ENCODE peak calls at places on chromosomes 11 and 22, in eight cellular contexts. B, D, C, A, F, V, Y and S are unnamed samples.

GRCh38 chr11:113464416-113464815 is 10.8 kb downstream of the DRD2 start:
- DNase-seq in B (no peak), D (no peak), C (no peak), A (peak), F (no peak), V (no peak), Y (no peak), S (no peak)

GRCh38 chr11:95338430-95338991 is 107.5 kb upstream of the SESN3 start:
- DNase-seq in B (peak), D (peak), C (no peak), A (peak), F (peak), V (peak), Y (peak), S (peak)

GRCh38 chr11:3217751-3218482 is 696 bp downstream of the MRGPRG start:
- DNase-seq in B (no peak), D (peak), C (no peak), A (no peak), F (no peak), V (no peak), Y (no peak), S (no peak)

GRCh38 chr11:26992031-26992541 is 1.8 kb upstream of the FIBIN start:
- DNase-seq in B (peak), D (no peak), C (no peak), A (peak), F (no peak), V (peak), Y (peak), S (peak)

GRCh38 chr11:113082501-113082900 is 121.3 kb downstream of the NCAM1 start:
- DNase-seq in B (no peak), D (no peak), C (no peak), A (no peak), F (no peak), V (no peak), Y (no peak), S (no peak)

GRCh38 chr22:36026741-36027140 is 1.9 kb downstream of the RBFOX2 start:
- DNase-seq in B (peak), D (no peak), C (no peak), A (no peak), F (peak), V (peak), Y (peak), S (peak)

GRCh38 chr22:23159287-23159622 is 14.0 kb downstream of the RAB36 start:
- DNase-seq in B (no peak), D (no peak), C (no peak), A (no peak), F (no peak), V (no peak), Y (no peak), S (no peak)

GRCh38 chr22:21990449-21991308 is 8.1 kb upstream of the TOP3B start:
- DNase-seq in B (no peak), D (no peak), C (no peak), A (no peak), F (peak), V (no peak), Y (no peak), S (no peak)

GRCh38 chr11:14454861-14455632 is 44.6 kb downstream of the COPB1 start:
- DNase-seq in B (peak), D (no peak), C (no peak), A (no peak), F (peak), V (peak), Y (peak), S (peak)

GRCh38 chr11:27395556-27396258 is 32.7 kb upstream of the CCDC34 start:
- DNase-seq in B (no peak), D (no peak), C (no peak), A (peak), F (peak), V (no peak), Y (peak), S (peak)

GRCh38 chr11:134677338-134677948 is 265.4 kb upstream of the B3GAT1 start:
- DNase-seq in B (no peak), D (peak), C (no peak), A (no peak), F (no peak), V (no peak), Y (no peak), S (no peak)

GRCh38 chr11:342328-342727 is 21.7 kb upstream of the IFITM3 start:
- DNase-seq in B (no peak), D (peak), C (no peak), A (peak), F (no peak), V (no peak), Y (no peak), S (no peak)

GRCh38 chr11:2393941-2394817 is 6.4 kb upstream of the TSSC4 start:
- DNase-seq in B (no peak), D (no peak), C (peak), A (no peak), F (no peak), V (no peak), Y (no peak), S (no peak)

GRCh38 chr11:88831303-88831890 is 234.4 kb downstream of the GRM5 start:
- DNase-seq in B (no peak), D (no peak), C (no peak), A (no peak), F (no peak), V (no peak), Y (no peak), S (no peak)

GRCh38 chr22:30310881-30311771 is 15.6 kb downstream of the TBC1D10A start:
- DNase-seq in B (no peak), D (peak), C (no peak), A (no peak), F (no peak), V (peak), Y (peak), S (peak)

GRCh38 chr22:45503071-45503815 is 560 bp downstream of the FBLN1 start:
- DNase-seq in B (no peak), D (no peak), C (no peak), A (no peak), F (peak), V (peak), Y (no peak), S (no peak)

GRCh38 chr11:128400382-128401203 is 186.8 kb downstream of the ETS1 start:
- DNase-seq in B (no peak), D (no peak), C (no peak), A (no peak), F (no peak), V (peak), Y (peak), S (no peak)

GRCh38 chr22:36385491-36386350 is 2.0 kb downstream of the MYH9 start:
- DNase-seq in B (peak), D (peak), C (peak), A (peak), F (peak), V (peak), Y (no peak), S (no peak)

GRCh38 chr22:40340044-40340443 is 6.3 kb upstream of the ADSL start:
- DNase-seq in B (no peak), D (no peak), C (no peak), A (no peak), F (no peak), V (no peak), Y (no peak), S (no peak)

GRCh38 chr11:22920939-22921565 is 60.8 kb upstream of the CCDC179 start:
- DNase-seq in B (peak), D (no peak), C (no peak), A (peak), F (peak), V (peak), Y (peak), S (peak)

GRCh38 chr11:47220401-47220821 is 5.6 kb downstream of the DDB2 start:
- DNase-seq in B (peak), D (no peak), C (no peak), A (no peak), F (no peak), V (peak), Y (peak), S (peak)

GRCh38 chr11:14393889-14394288 is 34.9 kb upstream of the RRAS2 start:
- DNase-seq in B (no peak), D (no peak), C (no peak), A (no peak), F (no peak), V (no peak), Y (no peak), S (no peak)

GRCh38 chr22:26164174-26164573 is 5.1 kb upstream of the SEZ6L start:
- DNase-seq in B (no peak), D (no peak), C (no peak), A (no peak), F (no peak), V (no peak), Y (no peak), S (no peak)
- TF ChIP-seq CTCF in B (no peak), D (no peak), C (no peak), A (no peak), F (no peak), V (no peak), Y (no peak), S (no peak)

GRCh38 chr11:67354314-67355022 is 1.1 kb upstream of the POLD4 start:
- DNase-seq in B (peak), D (peak), C (peak), A (peak), F (no peak), V (peak), Y (peak), S (peak)
- TF ChIP-seq CTCF in B (peak), D (no peak), C (no peak), A (no peak), F (no peak), V (peak), Y (no peak), S (peak)

GRCh38 chr11:121648306-121648705 is 195.5 kb upstream of the SORL1-AS1 start:
- DNase-seq in B (no peak), D (no peak), C (no peak), A (no peak), F (peak), V (no peak), Y (no peak), S (no peak)

GRCh38 chr11:121652982-121653381 is 200.2 kb upstream of the SORL1-AS1 start:
- DNase-seq in B (peak), D (no peak), C (no peak), A (no peak), F (peak), V (peak), Y (no peak), S (peak)

GRCh38 chr11:121649798-121650197 is 197.0 kb upstream of the SORL1-AS1 start:
- DNase-seq in B (no peak), D (no peak), C (no peak), A (no peak), F (no peak), V (no peak), Y (no peak), S (peak)

GRCh38 chr11:121650520-121651266 is 197.9 kb upstream of the SORL1-AS1 start:
- DNase-seq in B (no peak), D (no peak), C (no peak), A (no peak), F (no peak), V (no peak), Y (no peak), S (no peak)

GRCh38 chr11:121651267-121651625 is 198.5 kb upstream of the SORL1-AS1 start:
- DNase-seq in B (no peak), D (no peak), C (no peak), A (no peak), F (no peak), V (no peak), Y (no peak), S (no peak)
- TF ChIP-seq CTCF in B (no peak), D (no peak), C (no peak), A (no peak), F (no peak), V (no peak), Y (no peak), S (no peak)

DNA sequence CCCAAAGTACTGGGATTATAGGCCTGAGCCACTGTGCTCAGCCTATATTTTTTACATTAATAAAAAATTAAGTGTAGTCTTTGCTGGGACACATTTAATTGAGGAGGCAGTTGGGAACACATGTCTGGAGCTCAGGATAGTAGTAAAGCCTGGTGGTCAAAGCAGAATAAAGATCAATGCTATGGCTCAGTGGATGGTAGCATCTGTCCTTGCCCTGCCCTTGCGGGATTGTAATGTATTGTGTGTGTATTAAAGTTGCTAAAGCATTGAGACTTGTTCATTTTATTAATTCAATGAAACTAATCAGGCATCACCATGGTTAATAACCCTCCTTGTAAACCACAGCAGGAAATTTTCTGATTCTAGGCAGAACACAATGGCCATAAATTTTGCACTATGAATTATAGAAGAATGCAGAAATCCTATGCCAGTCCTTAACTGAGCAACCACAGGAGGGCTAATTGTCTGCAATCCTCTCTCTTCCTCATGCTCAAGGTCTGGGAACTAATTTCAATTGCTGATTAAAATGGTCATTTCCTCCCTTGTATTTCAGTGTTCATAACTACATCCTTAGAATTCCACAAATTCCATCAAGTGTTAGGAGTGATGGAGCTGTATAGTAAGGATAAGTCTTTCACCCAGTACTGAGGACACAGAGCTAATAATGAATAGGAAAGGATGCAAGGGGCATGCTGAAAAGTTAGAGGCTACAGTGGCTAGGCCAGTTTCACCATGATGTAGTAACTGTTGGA is 403.2 kb upstream of the DDI1 start:
- DNase-seq in B (peak), D (no peak), C (no peak), A (no peak), F (peak), V (peak), Y (peak), S (peak)
- TF ChIP-seq CTCF in B (no peak), D (no peak), C (no peak), A (no peak), F (no peak), V (no peak), Y (no peak), S (no peak)

GRCh38 chr22:26643368-26644100 is 13.9 kb upstream of the MIAT start:
- DNase-seq in B (no peak), D (no peak), C (no peak), A (no peak), F (peak), V (no peak), Y (no peak), S (no peak)

GRCh38 chr22:26646158-26646557 is 11.2 kb upstream of the MIAT start:
- DNase-seq in B (peak), D (no peak), C (no peak), A (no peak), F (no peak), V (peak), Y (no peak), S (peak)

GRCh38 chr22:26648011-26648497 is 9.3 kb upstream of the MIAT start:
- DNase-seq in B (no peak), D (no peak), C (no peak), A (no peak), F (peak), V (no peak), Y (no peak), S (no peak)

DNA sequence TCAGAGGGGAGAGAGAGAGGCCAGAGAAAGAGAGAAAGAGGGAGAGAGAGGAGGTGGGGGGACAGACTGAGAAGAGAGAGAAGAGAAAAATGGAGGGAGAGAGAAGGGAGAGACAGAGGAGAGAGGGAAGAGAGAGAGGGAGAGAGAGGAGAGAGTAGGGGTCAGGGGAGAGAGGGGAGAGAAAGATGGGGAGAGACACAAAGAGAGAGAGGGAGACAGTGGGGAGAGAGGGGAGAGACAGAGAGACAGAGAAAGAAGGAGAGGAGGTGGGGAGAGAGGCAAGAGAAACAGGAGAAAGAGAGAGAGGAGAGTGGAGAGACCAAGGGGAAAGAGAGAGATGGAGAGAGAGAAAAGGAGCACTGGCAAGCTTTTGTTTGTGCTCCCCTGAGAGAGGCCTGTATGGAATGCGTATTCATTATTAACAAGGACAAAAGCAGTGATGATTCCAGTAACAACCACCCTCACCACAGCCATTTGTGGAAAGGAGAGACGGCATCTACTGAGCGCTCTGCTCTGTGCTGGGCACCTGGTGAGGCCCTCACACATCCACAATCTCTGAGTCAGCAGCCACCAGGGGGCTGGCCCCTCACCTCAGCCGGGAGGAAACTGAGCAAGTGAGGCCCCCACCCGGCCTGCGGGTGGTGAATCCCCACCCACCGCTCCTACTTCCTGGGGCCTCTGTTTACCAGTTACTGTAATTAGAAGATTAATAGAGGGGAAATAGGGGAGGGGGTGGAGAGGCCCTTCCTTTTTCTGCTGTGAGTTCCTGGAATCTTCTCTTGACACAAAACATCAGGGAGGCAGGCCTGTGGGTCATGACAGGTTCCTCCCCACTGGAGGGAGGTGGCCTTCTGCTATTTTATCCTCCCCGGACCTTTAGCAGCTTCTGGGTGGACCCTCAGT is 14.7 kb upstream of the MIAT start:
- DNase-seq in B (peak), D (no peak), C (peak), A (no peak), F (peak), V (no peak), Y (no peak), S (peak)
- TF ChIP-seq CTCF in B (no peak), D (no peak), C (no peak), A (no peak), F (peak), V (no peak), Y (no peak), S (peak)

GRCh38 chr11:111069076-111069475 is 176.4 kb upstream of the POU2AF2 start:
- DNase-seq in B (peak), D (no peak), C (no peak), A (peak), F (peak), V (peak), Y (peak), S (peak)
- TF ChIP-seq CTCF in B (peak), D (no peak), C (no peak), A (peak), F (peak), V (peak), Y (peak), S (peak)

GRCh38 chr22:50233223-50233622 is 11.6 kb downstream of the TUBGCP6 start:
- DNase-seq in B (no peak), D (peak), C (no peak), A (no peak), F (no peak), V (no peak), Y (no peak), S (no peak)

GRCh38 chr22:50238755-50239154 is 6.1 kb downstream of the TUBGCP6 start:
- DNase-seq in B (no peak), D (no peak), C (no peak), A (no peak), F (no peak), V (no peak), Y (no peak), S (no peak)

GRCh38 chr22:50232481-50233151 is 12.2 kb downstream of the TUBGCP6 start:
- DNase-seq in B (no peak), D (peak), C (no peak), A (no peak), F (no peak), V (no peak), Y (no peak), S (no peak)

GRCh38 chr22:50242406-50242949 is 2.3 kb downstream of the TUBGCP6 start:
- DNase-seq in B (no peak), D (no peak), C (no peak), A (no peak), F (no peak), V (no peak), Y (no peak), S (no peak)

DNA sequence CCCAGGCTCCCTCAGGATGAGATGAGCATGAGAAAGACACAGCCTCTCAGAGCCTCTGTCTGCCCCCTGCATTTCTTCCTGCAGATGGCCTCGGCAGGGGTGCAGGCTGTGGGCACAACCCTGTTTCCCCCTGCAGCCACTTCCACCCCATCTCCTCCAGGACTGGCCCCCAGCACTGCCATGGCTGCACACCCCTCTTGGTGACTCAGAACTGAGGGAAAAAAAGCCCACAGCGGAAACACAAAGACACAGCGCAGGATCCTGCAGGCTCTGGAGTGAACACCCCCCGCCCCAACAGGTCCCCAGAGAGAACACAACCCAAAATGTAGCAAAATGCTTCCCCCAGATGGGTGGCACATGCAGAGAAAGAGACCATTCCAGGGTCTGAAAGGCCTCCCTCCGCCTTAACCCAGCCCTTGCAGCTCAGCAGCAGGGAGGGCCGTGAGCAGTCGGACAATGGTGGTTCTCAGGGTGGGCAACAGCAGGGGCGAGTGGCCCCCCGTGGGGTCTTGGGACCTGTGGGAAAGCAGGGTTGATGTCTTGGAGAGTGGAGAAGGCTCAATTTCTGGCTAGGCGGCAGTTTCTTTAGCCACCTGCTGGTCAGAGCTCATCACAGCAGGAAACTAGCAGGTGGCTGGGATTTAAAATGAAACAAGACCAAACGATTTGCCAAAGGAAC is 8.0 kb downstream of the TUBGCP6 start:
- DNase-seq in B (peak), D (no peak), C (no peak), A (no peak), F (peak), V (peak), Y (no peak), S (peak)
- TF ChIP-seq CTCF in B (peak), D (no peak), C (peak), A (peak), F (peak), V (peak), Y (peak), S (peak)

DNA sequence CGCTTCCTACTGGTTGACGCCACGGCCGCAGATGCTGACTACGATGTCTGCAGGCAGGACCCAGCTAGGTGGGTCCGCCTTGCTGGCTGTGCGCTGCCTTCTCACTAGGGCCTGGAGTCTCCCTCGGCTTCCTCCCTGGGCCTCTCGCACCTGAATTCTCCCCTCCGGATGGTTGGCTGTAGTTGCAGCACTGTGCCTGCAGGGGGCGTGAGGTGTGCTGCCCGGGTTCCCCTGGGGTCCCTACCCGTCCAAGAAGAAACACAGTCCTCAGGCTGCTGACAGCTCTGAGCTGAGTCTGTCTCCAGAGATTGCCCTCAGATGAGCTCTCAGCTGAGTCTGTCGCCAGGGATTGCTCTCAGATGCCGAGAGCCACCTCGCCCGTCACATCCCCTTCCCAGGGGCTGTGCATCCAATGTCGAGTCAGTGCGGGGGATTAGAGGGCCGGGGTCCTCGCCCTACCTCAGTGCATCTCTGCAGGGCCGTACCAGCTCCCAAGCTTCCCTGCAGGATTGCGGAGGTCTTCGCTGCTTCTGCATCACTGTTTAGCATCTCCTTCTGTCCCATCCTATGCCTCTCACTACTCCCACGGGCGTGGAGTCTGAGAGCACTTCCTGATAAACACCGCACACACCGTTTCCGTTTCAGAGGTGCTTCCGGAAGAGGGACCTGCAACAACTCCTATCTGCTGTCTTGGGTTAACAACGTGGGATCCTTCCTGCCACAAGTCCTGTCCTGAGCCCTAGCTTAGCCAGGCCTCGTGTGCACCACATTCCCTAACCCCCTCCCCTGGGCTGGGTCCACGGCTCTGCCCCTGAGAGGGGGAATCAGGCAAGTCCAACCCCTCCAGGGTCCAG is 196.9 kb downstream of the CSNK2A3 start:
- DNase-seq in B (no peak), D (no peak), C (no peak), A (no peak), F (peak), V (no peak), Y (no peak), S (no peak)
- TF ChIP-seq CTCF in B (peak), D (peak), C (no peak), A (peak), F (peak), V (peak), Y (peak), S (peak)